ENCODE peak calls at places on chromosomes 3 and 15, in four cellular contexts. L is K562, J is A549, K is HepG2. B is an unnamed sample.

GRCh38 chr15:48221261-48221660 is 15.2 kb downstream of the SLC12A1 start:
- DNase-seq in L (no peak), J (no peak), K (no peak), B (no peak)

GRCh38 chr15:65071381-65071811 is 3.6 kb upstream of the RASL12 start:
- DNase-seq in L (no peak), J (no peak), K (no peak), B (no peak)

GRCh38 chr3:167996514-167996913 is 99.2 kb downstream of the GOLIM4 start:
- DNase-seq in L (no peak), J (no peak), K (no peak), B (no peak)

GRCh38 chr15:94327356-94327936 is 96.1 kb downstream of the MCTP2 start:
- DNase-seq in L (peak; percentile 15), J (peak; percentile 39), K (peak; percentile 29), B (no peak)

GRCh38 chr3:143206955-143207337 is 87.4 kb downstream of the CHST2 start:
- DNase-seq in L (no peak), J (no peak), K (no peak), B (no peak)

GRCh38 chr3:45441570-45442313 is 53.4 kb downstream of the LARS2 start:
- DNase-seq in L (no peak), J (no peak), K (no peak), B (no peak)

GRCh38 chr15:84819291-84819768 is 2.2 kb downstream of the ALPK3 start:
- DNase-seq in L (no peak), J (no peak), K (peak; percentile 49), B (no peak)

GRCh38 chr3:131794766-131795381 is 239.9 kb downstream of the CPNE4 start:
- DNase-seq in L (peak; percentile 42), J (peak; percentile 18), K (peak; percentile 24), B (no peak)

GRCh38 chr3:87350367-87351199 is 74.2 kb upstream of the POU1F1 start:
- DNase-seq in L (peak; percentile 43), J (peak; percentile 43), K (peak; percentile 41), B (no peak)

GRCh38 chr15:75067123-75067854 is 43.9 kb downstream of the PPCDC start:
- DNase-seq in L (no peak), J (no peak), K (no peak), B (no peak)

GRCh38 chr15:94793641-94794040 is 562.3 kb downstream of the MCTP2 start:
- DNase-seq in L (no peak), J (no peak), K (no peak), B (no peak)

GRCh38 chr15:31024979-31025378 is 33.6 kb upstream of the MTMR10 start:
- DNase-seq in L (no peak), J (no peak), K (peak; percentile 51), B (no peak)

GRCh38 chr3:39267631-39268553 is 11.9 kb downstream of the CX3CR1 start:
- DNase-seq in L (no peak), J (no peak), K (no peak), B (no peak)

GRCh38 chr3:184693011-184693975 is 18.6 kb downstream of the MAGEF1 start:
- DNase-seq in L (peak; percentile 33), J (no peak), K (no peak), B (no peak)

GRCh38 chr3:195746751-195747150 is 26.0 kb downstream of the MUC20 start:
- DNase-seq in L (no peak), J (no peak), K (no peak), B (no peak)
- TF ChIP-seq HDAC2 in L (no peak), J (no peak), K (no peak), B (no peak)

GRCh38 chr15:39443659-39444219 is 137.1 kb upstream of the THBS1 start:
- DNase-seq in L (no peak), J (no peak), K (no peak), B (no peak)
- H3K4me2 ChIP-seq in L (no peak overlapping the region), J (no peak overlapping the region), K (no peak overlapping the region), B (no peak overlapping the region)

GRCh38 chr3:16311960-16312451 is 47.0 kb downstream of the OXNAD1 start:
- DNase-seq in L (no peak), J (no peak), K (no peak), B (no peak)
- TF ChIP-seq CHD4 in L (no peak), J (no peak), K (no peak), B (no peak)

GRCh38 chr15:96392380-96393208 is 62.1 kb downstream of the NR2F2 start:
- DNase-seq in L (peak; percentile 51), J (no peak), K (no peak), B (no peak)

GRCh38 chr15:96395687-96396086 is 65.2 kb downstream of the NR2F2 start:
- DNase-seq in L (no peak), J (no peak), K (peak; percentile 19), B (no peak)

GRCh38 chr15:96390986-96391385 is 60.5 kb downstream of the NR2F2 start:
- DNase-seq in L (no peak), J (no peak), K (no peak), B (no peak)

GRCh38 chr15:96388673-96389072 is 58.2 kb downstream of the NR2F2 start:
- DNase-seq in L (no peak), J (no peak), K (no peak), B (no peak)

DNA sequence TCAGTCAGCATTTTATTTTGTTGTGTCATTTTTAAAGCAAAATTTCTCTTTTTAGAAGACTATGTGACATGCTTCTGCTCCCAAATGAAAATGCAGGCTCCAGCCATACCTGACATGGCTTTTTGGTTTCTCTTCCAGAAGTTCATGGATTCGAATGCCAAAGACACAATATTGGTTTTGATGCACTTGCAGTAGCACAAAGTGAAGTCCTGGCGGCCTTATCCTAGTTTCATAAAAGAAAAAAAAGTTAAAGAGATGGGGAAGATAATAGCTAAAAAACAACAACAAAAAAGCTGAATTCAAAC is 62.7 kb downstream of the NR2F2 start:
- DNase-seq in L (no peak), J (no peak), K (no peak), B (no peak)
- TF ChIP-seq HDAC2 in L (no peak), J (no peak), K (no peak), B (no peak)

B was measured in GM12878.